ENCODE peak calls at places on chromosomes 1 and 21, in six cellular contexts. One of them, this sample, is unnamed.
A peak's percentile ranks its signal among the peaks of the same experiment; 100 is the strongest.

GRCh38 chr21:42654179-42654912 is 925 bp downstream of the PDE9A start:
- DNase-seq in stromal cell of bone marrow: no peak
- DNase-seq in NCI-H146: peak; percentile 44
- DNase-seq in NCI-H1105: peak; percentile 76
- DNase-seq in glutamatergic neuron: no peak
- DNase-seq in M059J: no peak
- DNase-seq in this sample: no peak

GRCh38 chr1:114458208-114458777 is 52.7 kb downstream of the TRIM33 start:
- DNase-seq in NCI-H146: no peak
- DNase-seq in glutamatergic neuron: no peak
- DNase-seq in NCI-H1105: no peak
- DNase-seq in stromal cell of bone marrow: no peak
- DNase-seq in M059J: peak; percentile 66
- DNase-seq in this sample: no peak

GRCh38 chr1:176379626-176380339 is 83.2 kb upstream of the PAPPA2 start:
- DNase-seq in stromal cell of bone marrow: no peak
- DNase-seq in NCI-H1105: no peak
- DNase-seq in glutamatergic neuron: no peak
- DNase-seq in M059J: peak; percentile 32
- DNase-seq in NCI-H146: no peak
- DNase-seq in this sample: no peak

GRCh38 chr1:115813735-115814134 is 27.2 kb downstream of the NHLH2 start:
- DNase-seq in NCI-H1105: no peak
- DNase-seq in stromal cell of bone marrow: no peak
- DNase-seq in M059J: no peak
- DNase-seq in NCI-H146: no peak
- DNase-seq in glutamatergic neuron: no peak
- DNase-seq in this sample: no peak

GRCh38 chr21:8988696-8989095 is 1532.7 kb upstream of the TPTE start:
- DNase-seq in NCI-H1105: no peak
- DNase-seq in glutamatergic neuron: no peak
- DNase-seq in NCI-H146: no peak
- DNase-seq in M059J: no peak
- DNase-seq in stromal cell of bone marrow: no peak
- DNase-seq in this sample: no peak

GRCh38 chr1:198601936-198602889 is 36.6 kb upstream of the PTPRC start:
- DNase-seq in NCI-H146: no peak
- DNase-seq in stromal cell of bone marrow: peak; percentile 74
- DNase-seq in NCI-H1105: no peak
- DNase-seq in glutamatergic neuron: no peak
- DNase-seq in M059J: peak; percentile 88
- DNase-seq in this sample: no peak

GRCh38 chr1:31951276-31951675 is 13.1 kb upstream of the PTP4A2 start:
- DNase-seq in glutamatergic neuron: no peak
- DNase-seq in NCI-H146: no peak
- DNase-seq in NCI-H1105: no peak
- DNase-seq in stromal cell of bone marrow: no peak
- DNase-seq in M059J: no peak
- DNase-seq in this sample: no peak

GRCh38 chr1:187634940-187635339 is 806.2 kb downstream of the PLA2G4A start:
- DNase-seq in stromal cell of bone marrow: no peak
- DNase-seq in M059J: no peak
- DNase-seq in NCI-H146: no peak
- DNase-seq in glutamatergic neuron: no peak
- DNase-seq in NCI-H1105: no peak
- DNase-seq in this sample: no peak

GRCh38 chr1:85579619-85580018 is 942 bp upstream of the CCN1 start:
- DNase-seq in M059J: peak; percentile 93
- DNase-seq in NCI-H1105: no peak
- DNase-seq in stromal cell of bone marrow: no peak
- DNase-seq in NCI-H146: no peak
- DNase-seq in glutamatergic neuron: no peak
- DNase-seq in this sample: peak; percentile 66

GRCh38 chr1:34280509-34280908 is 103.8 kb downstream of the C1orf94 start:
- DNase-seq in NCI-H146: no peak
- DNase-seq in stromal cell of bone marrow: no peak
- DNase-seq in glutamatergic neuron: no peak
- DNase-seq in M059J: no peak
- DNase-seq in NCI-H1105: no peak
- DNase-seq in this sample: no peak

GRCh38 chr21:36044056-36044455 is 16.3 kb downstream of the SETD4 start:
- DNase-seq in M059J: peak; percentile 87
- DNase-seq in glutamatergic neuron: no peak
- DNase-seq in NCI-H146: no peak
- DNase-seq in stromal cell of bone marrow: no peak
- DNase-seq in NCI-H1105: no peak
- DNase-seq in this sample: no peak

GRCh38 chr1:51072040-51072439 is 30.0 kb upstream of the C1orf185 start:
- DNase-seq in NCI-H146: no peak
- DNase-seq in NCI-H1105: no peak
- DNase-seq in M059J: no peak
- DNase-seq in stromal cell of bone marrow: no peak
- DNase-seq in glutamatergic neuron: no peak
- DNase-seq in this sample: no peak

GRCh38 chr1:210294991-210295773 is 33.5 kb upstream of the HHAT start:
- DNase-seq in glutamatergic neuron: peak; percentile 39
- DNase-seq in NCI-H1105: no peak
- DNase-seq in M059J: peak; percentile 68
- DNase-seq in stromal cell of bone marrow: peak; percentile 57
- DNase-seq in NCI-H146: no peak
- DNase-seq in this sample: no peak

This sample was measured in astrocyte of the cerebellum.